ENCODE peak calls at places on chromosomes 2 and 18, in seven cellular contexts. Y, Z, H, A, B, X and P are unnamed samples.

GRCh38 chr18:39776766-39777165 is 2178.3 kb upstream of the PIK3C3 start:
- DNase-seq in A (no peak), Z (no peak), H (no peak), B (peak), Y (no peak), X (no peak), P (no peak)

GRCh38 chr2:136008205-136008865 is 22.9 kb upstream of the DARS1 start:
- DNase-seq in B (no peak), H (peak), X (no peak), A (no peak), Z (no peak), Y (no peak), P (no peak)

GRCh38 chr18:3340682-3341097 is 78.8 kb downstream of the MYL12B start:
- DNase-seq in B (peak), H (no peak), A (no peak), X (no peak), Y (no peak), Z (no peak), P (no peak)

GRCh38 chr2:42984617-42985016 is 192.2 kb upstream of the HAAO start:
- DNase-seq in Z (no peak), Y (no peak), X (no peak), B (no peak), A (no peak), H (no peak), P (no peak)

GRCh38 chr18:9405130-9405529 is 70.2 kb upstream of the RALBP1 start:
- DNase-seq in X (no peak), A (no peak), B (no peak), H (no peak), Y (no peak), Z (no peak), P (no peak)

GRCh38 chr2:36507408-36507812 is 90.6 kb downstream of the FEZ2 start:
- DNase-seq in Z (no peak), Y (peak), H (peak), A (peak), B (peak), X (no peak), P (no peak)

GRCh38 chr2:113138428-113139322 is 11.3 kb downstream of the IL1RN start:
- DNase-seq in A (no peak), X (no peak), Z (no peak), Y (no peak), H (peak), B (peak), P (no peak)

GRCh38 chr2:218999021-218999880 is 6.0 kb upstream of the CRYBA2 start:
- DNase-seq in X (no peak), H (no peak), B (no peak), Z (no peak), A (no peak), Y (no peak), P (no peak)

GRCh38 chr18:76573325-76574025 is 78.4 kb upstream of the ZNF516 start:
- DNase-seq in Z (no peak), Y (no peak), B (peak), H (no peak), A (no peak), X (no peak), P (no peak)

GRCh38 chr2:119253114-119253702 is 29.6 kb downstream of the STEAP3 start:
- DNase-seq in X (no peak), Z (peak), Y (no peak), B (peak), H (no peak), A (no peak), P (no peak)

GRCh38 chr2:27078267-27079194 is at the start of gene EMILIN1:
- DNase-seq in H (peak), X (peak), Z (peak), A (no peak), B (peak), Y (no peak), P (peak)

GRCh38 chr18:57915241-57915640 is 112.1 kb upstream of the ATP8B1 start:
- DNase-seq in B (no peak), Y (no peak), H (no peak), X (no peak), A (no peak), Z (no peak), P (no peak)

GRCh38 chr2:205868773-205869333 is 186.6 kb downstream of the NRP2 start:
- DNase-seq in A (no peak), H (no peak), Z (no peak), Y (no peak), B (peak), X (peak), P (no peak)

GRCh38 chr2:126901459-126901858 is 2.8 kb downstream of the TEX51 start:
- DNase-seq in H (no peak), Z (no peak), A (no peak), Y (no peak), B (no peak), X (no peak), P (no peak)